ENCODE peak calls at places on chromosome 13, in eight cellular contexts. P is lower leg skin, Z is K562, C is breast epithelium, I is gastrocnemius medialis, E is prostate gland, S is suprapubic skin, F is body of pancreas. X is an unnamed sample.
A peak's percentile ranks its signal among the peaks of the same experiment; 100 is the strongest.

GRCh38 chr13:30679483-30680330 is 55.6 kb upstream of the ALOX5AP start:
- DNase-seq in E (no peak), I (no peak), Z (no peak), S (no peak), F (no peak), C (no peak), P (no peak), X (no peak)

GRCh38 chr13:101892296-101892695 is 439.8 kb downstream of the ITGBL1 start:
- DNase-seq in E (no peak), F (no peak), I (no peak), P (no peak), Z (no peak), C (no peak), S (no peak), X (no peak)

GRCh38 chr13:99203601-99204579 is 3.2 kb downstream of the UBAC2 start:
- DNase-seq in C (no peak), F (no peak), E (no peak), I (no peak), Z (no peak), S (no peak), P (no peak), X (no peak)

GRCh38 chr13:35891973-35892441 is 239.2 kb downstream of the DCLK1 start:
- DNase-seq in P (no peak), Z (no peak), I (no peak), S (no peak), C (no peak), F (no peak), E (no peak), X (no peak)

GRCh38 chr13:50779443-50780200 is 63.9 kb downstream of the DLEU7 start:
- DNase-seq in I (no peak), Z (no peak), C (no peak), F (no peak), S (no peak), P (no peak), E (no peak), X (no peak)

GRCh38 chr13:70362820-70363219 is 254.6 kb upstream of the KLHL1 start:
- DNase-seq in S (no peak), C (no peak), Z (no peak), I (no peak), P (no peak), E (no peak), F (no peak), X (no peak)

GRCh38 chr13:77230560-77230959 is 96.3 kb downstream of the MYCBP2 start:
- DNase-seq in I (no peak), C (no peak), E (no peak), P (no peak), Z (no peak), S (no peak), F (no peak), X (no peak)

GRCh38 chr13:45792827-45793303 is 58.7 kb downstream of the SIAH3 start:
- DNase-seq in P (no peak), S (no peak), I (no peak), F (no peak), Z (no peak), E (no peak), C (no peak), X (no peak)

GRCh38 chr13:30696278-30697176 is 38.8 kb upstream of the ALOX5AP start:
- DNase-seq in F (peak; percentile 21), E (no peak), Z (no peak), P (no peak), C (no peak), I (peak; percentile 46), S (peak; percentile 69), X (no peak)

GRCh38 chr13:29702912-29703351 is 107.4 kb upstream of the SLC7A1 start:
- DNase-seq in E (no peak), C (no peak), Z (no peak), P (peak; percentile 89), I (peak; percentile 24), S (peak; percentile 66), F (no peak), X (no peak)

GRCh38 chr13:106182404-106182803 is 353.1 kb downstream of the EFNB2 start:
- DNase-seq in C (no peak), E (no peak), S (no peak), P (no peak), F (no peak), I (no peak), Z (no peak), X (no peak)

GRCh38 chr13:42553098-42554046 is 20.6 kb upstream of the TNFSF11 start:
- DNase-seq in I (no peak), F (peak; percentile 60), P (no peak), E (peak; percentile 63), S (no peak), Z (no peak), C (no peak), X (no peak)

GRCh38 chr13:104106705-104107393 is 1040.6 kb upstream of the SLC10A2 start:
- DNase-seq in Z (no peak), P (no peak), F (peak; percentile 22), S (no peak), C (no peak), E (no peak), I (no peak), X (no peak)

DNA sequence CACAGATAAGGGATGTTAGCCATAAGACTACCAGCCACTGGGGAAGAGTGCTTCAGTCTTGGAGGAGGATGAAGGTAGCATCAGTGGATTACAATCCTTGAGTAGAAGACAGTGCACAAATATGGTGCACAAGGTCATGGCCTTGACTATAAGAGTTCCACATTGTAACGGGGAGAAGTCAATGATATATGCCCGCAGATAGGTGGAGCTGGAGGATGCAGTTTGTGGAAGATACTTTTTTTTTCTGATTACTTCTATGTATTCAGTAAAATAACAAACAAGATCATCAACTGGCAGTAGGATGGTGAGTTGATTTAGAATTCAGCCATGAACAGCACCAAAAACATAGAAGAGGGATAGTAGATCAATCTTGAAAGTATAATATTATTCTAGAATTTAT is 926.8 kb upstream of the MIR17HG start:
- DNase-seq in E (no peak), I (no peak), P (no peak), C (no peak), Z (no peak), S (no peak), F (no peak), X (no peak)
- TF ChIP-seq CTCF in E (no peak), I (no peak), P (no peak), C (no peak), Z (peak; percentile 14), S (no peak), F (no peak), X (no peak)

GRCh38 chr13:107864543-107865460 is 350.5 kb downstream of the LIG4 start:
- DNase-seq in P (no peak), E (no peak), S (no peak), Z (peak; percentile 74), F (peak; percentile 23), I (no peak), C (no peak), X (no peak)
- H3K4me3 ChIP-seq in P (no peak overlapping the region), E (no peak overlapping the region), S (no peak overlapping the region), Z (no peak overlapping the region), F (no peak overlapping the region), I (no peak overlapping the region), C (no peak overlapping the region), X (no peak overlapping the region)

DNA sequence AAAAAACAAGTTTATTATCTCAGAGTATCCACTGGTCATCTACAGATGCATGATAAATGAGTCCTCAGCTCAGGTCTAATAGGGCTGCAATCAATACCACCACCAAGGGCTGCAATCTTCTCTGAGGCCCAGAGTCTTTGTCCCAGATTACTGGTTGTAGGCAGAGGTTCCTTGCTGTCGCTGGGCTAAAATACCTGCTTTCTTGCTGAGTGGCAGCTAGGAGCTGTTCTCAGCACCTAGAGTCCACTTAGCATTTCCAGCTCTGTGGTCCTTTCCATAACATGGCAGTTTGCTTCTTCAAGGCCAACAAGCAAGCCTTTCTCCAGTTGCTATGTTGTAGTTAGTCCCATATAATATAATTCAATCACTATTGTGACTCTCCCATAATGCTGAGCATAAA is 351.3 kb downstream of the SLITRK1 start:
- DNase-seq in E (no peak), C (no peak), Z (no peak), S (no peak), I (no peak), P (no peak), F (no peak), X (no peak)
- TF ChIP-seq POLR2A in E (no peak), C (no peak), Z (no peak), S (no peak), I (no peak), P (no peak), F (no peak), X (no peak)

GRCh38 chr13:113980489-113981064 is 6.7 kb upstream of the C13orf46 start:
- DNase-seq in F (no peak), S (peak; percentile 55), Z (no peak), C (no peak), P (no peak), E (no peak), I (no peak), X (no peak)
- TF ChIP-seq CTCF in F (no peak), S (no peak), Z (no peak), C (no peak), P (no peak), E (no peak), I (no peak), X (no peak)

GRCh38 chr13:111558700-111559088 is 238.3 kb downstream of the TEX29 start:
- DNase-seq in I (no peak), P (peak; percentile 81), Z (no peak), S (no peak), C (no peak), F (no peak), E (no peak), X (no peak)
- H3K4me3 ChIP-seq in I (no peak overlapping the region), P (no peak overlapping the region), Z (no peak overlapping the region), S (no peak overlapping the region), C (no peak overlapping the region), F (no peak overlapping the region), E (no peak overlapping the region), X (no peak overlapping the region)

GRCh38 chr13:52454459-52454824 is 836 bp upstream of the CKAP2 start:
- DNase-seq in E (peak; percentile 73), I (no peak), P (no peak), F (peak; percentile 17), C (no peak), Z (no peak), S (no peak), X (no peak)
- TF ChIP-seq POLR2A in E (peak; percentile 19), I (no peak), P (no peak), F (no peak), C (no peak), Z (no peak), S (no peak), X (no peak)

DNA sequence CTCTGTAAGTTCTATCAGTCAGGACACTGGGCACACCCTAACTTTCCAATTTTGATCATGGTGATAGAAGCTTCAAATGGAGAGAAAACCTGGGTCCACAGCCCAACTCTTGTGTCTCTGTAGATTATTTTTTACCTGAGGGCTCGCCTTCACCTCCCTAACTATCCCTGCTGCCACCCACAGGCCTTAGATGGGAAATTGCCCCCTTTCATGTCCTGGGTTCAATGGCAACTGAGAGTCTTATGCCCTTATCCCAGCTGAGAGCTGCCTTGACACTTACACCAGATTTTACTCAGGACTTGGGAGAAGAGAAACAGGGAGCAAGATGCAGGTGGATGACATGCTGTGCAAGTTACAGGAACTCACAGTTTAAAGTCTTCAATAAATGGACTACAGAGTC is 81.7 kb downstream of the RAP2A start:
- DNase-seq in S (no peak), C (no peak), E (no peak), Z (no peak), I (no peak), P (no peak), F (no peak), X (no peak)
- TF ChIP-seq CTCF in S (no peak), C (no peak), E (no peak), Z (no peak), I (no peak), P (no peak), F (no peak), X (no peak)

GRCh38 chr13:23678768-23679167 is 108.6 kb downstream of the TNFRSF19 start:
- DNase-seq in Z (no peak), C (no peak), F (no peak), E (no peak), I (no peak), P (no peak), S (no peak), X (no peak)
- H3K4me3 ChIP-seq in Z (no peak overlapping the region), C (no peak overlapping the region), F (no peak overlapping the region), E (no peak overlapping the region), I (no peak overlapping the region), P (no peak overlapping the region), S (no peak overlapping the region), X (no peak overlapping the region)

X was measured in esophagus squamous epithelium.